ENCODE peak calls at places on chromosomes 13 and 19, in ten cellular contexts. One of them, this sample, is unnamed.

GRCh38 chr19:33290082-33290815 is 12.1 kb downstream of the CEBPA start:
- DNase-seq in CD8-positive, alpha-beta T cell: no peak
- DNase-seq in Caco-2: no peak
- DNase-seq in thyroid gland: no peak
- DNase-seq in heart right ventricle: no peak
- DNase-seq in left lung: peak
- DNase-seq in thoracic aorta: no peak
- DNase-seq in lower leg skin: no peak
- DNase-seq in epithelial cell of esophagus: peak
- DNase-seq in astrocyte: no peak
- DNase-seq in this sample: peak

GRCh38 chr19:8302357-8302691 is 5.8 kb downstream of the CD320 start:
- DNase-seq in epithelial cell of esophagus: no peak
- DNase-seq in astrocyte: no peak
- DNase-seq in lower leg skin: peak
- DNase-seq in Caco-2: no peak
- DNase-seq in thyroid gland: no peak
- DNase-seq in thoracic aorta: no peak
- DNase-seq in heart right ventricle: peak
- DNase-seq in CD8-positive, alpha-beta T cell: no peak
- DNase-seq in left lung: peak
- DNase-seq in this sample: no peak

GRCh38 chr19:29617336-29618266 is 11.5 kb downstream of the POP4 start:
- DNase-seq in Caco-2: no peak
- DNase-seq in heart right ventricle: no peak
- DNase-seq in epithelial cell of esophagus: no peak
- DNase-seq in left lung: no peak
- DNase-seq in astrocyte: no peak
- DNase-seq in thyroid gland: no peak
- DNase-seq in lower leg skin: no peak
- DNase-seq in thoracic aorta: no peak
- DNase-seq in CD8-positive, alpha-beta T cell: no peak
- DNase-seq in this sample: no peak

GRCh38 chr19:7482584-7483439 is 6.0 kb downstream of the PEX11G start:
- DNase-seq in left lung: peak
- DNase-seq in Caco-2: no peak
- DNase-seq in thoracic aorta: no peak
- DNase-seq in CD8-positive, alpha-beta T cell: no peak
- DNase-seq in astrocyte: no peak
- DNase-seq in heart right ventricle: no peak
- DNase-seq in lower leg skin: peak
- DNase-seq in epithelial cell of esophagus: peak
- DNase-seq in thyroid gland: no peak
- DNase-seq in this sample: peak

GRCh38 chr19:29527500-29528328 is 1.9 kb downstream of the VSTM2B start:
- DNase-seq in lower leg skin: no peak
- DNase-seq in CD8-positive, alpha-beta T cell: no peak
- DNase-seq in Caco-2: no peak
- DNase-seq in thoracic aorta: no peak
- DNase-seq in thyroid gland: no peak
- DNase-seq in heart right ventricle: no peak
- DNase-seq in astrocyte: no peak
- DNase-seq in left lung: no peak
- DNase-seq in epithelial cell of esophagus: no peak
- DNase-seq in this sample: no peak

GRCh38 chr13:51981355-51981754 is 29.9 kb downstream of the ATP7B start:
- DNase-seq in heart right ventricle: no peak
- DNase-seq in thoracic aorta: no peak
- DNase-seq in CD8-positive, alpha-beta T cell: no peak
- DNase-seq in thyroid gland: no peak
- DNase-seq in epithelial cell of esophagus: no peak
- DNase-seq in left lung: no peak
- DNase-seq in Caco-2: peak
- DNase-seq in lower leg skin: no peak
- DNase-seq in astrocyte: peak
- DNase-seq in this sample: no peak

GRCh38 chr19:48543121-48543710 is 8.8 kb upstream of the SULT2B1 start:
- DNase-seq in CD8-positive, alpha-beta T cell: no peak
- DNase-seq in left lung: peak
- DNase-seq in lower leg skin: no peak
- DNase-seq in thoracic aorta: no peak
- DNase-seq in epithelial cell of esophagus: peak
- DNase-seq in thyroid gland: peak
- DNase-seq in astrocyte: peak
- DNase-seq in heart right ventricle: no peak
- DNase-seq in Caco-2: peak
- DNase-seq in this sample: peak

GRCh38 chr13:45521292-45521691 is 56.6 kb downstream of the COG3 start:
- DNase-seq in thyroid gland: no peak
- DNase-seq in Caco-2: peak
- DNase-seq in astrocyte: peak
- DNase-seq in epithelial cell of esophagus: peak
- DNase-seq in CD8-positive, alpha-beta T cell: no peak
- DNase-seq in thoracic aorta: no peak
- DNase-seq in lower leg skin: no peak
- DNase-seq in heart right ventricle: peak
- DNase-seq in left lung: no peak
- DNase-seq in this sample: peak

GRCh38 chr19:13302521-13303270 is 152.5 kb downstream of the IER2 start:
- DNase-seq in Caco-2: no peak
- DNase-seq in epithelial cell of esophagus: no peak
- DNase-seq in CD8-positive, alpha-beta T cell: no peak
- DNase-seq in lower leg skin: no peak
- DNase-seq in heart right ventricle: no peak
- DNase-seq in thyroid gland: no peak
- DNase-seq in left lung: no peak
- DNase-seq in astrocyte: no peak
- DNase-seq in thoracic aorta: no peak
- DNase-seq in this sample: no peak

GRCh38 chr19:52231154-52231565 is 38.2 kb upstream of the ZNF766 start:
- DNase-seq in thoracic aorta: no peak
- DNase-seq in epithelial cell of esophagus: peak
- DNase-seq in Caco-2: no peak
- DNase-seq in lower leg skin: no peak
- DNase-seq in heart right ventricle: no peak
- DNase-seq in CD8-positive, alpha-beta T cell: no peak
- DNase-seq in thyroid gland: no peak
- DNase-seq in astrocyte: peak
- DNase-seq in left lung: no peak
- DNase-seq in this sample: peak

GRCh38 chr13:94431987-94432386 is 47.5 kb downstream of the DCT start:
- DNase-seq in Caco-2: no peak
- DNase-seq in epithelial cell of esophagus: no peak
- DNase-seq in heart right ventricle: no peak
- DNase-seq in thoracic aorta: no peak
- DNase-seq in thyroid gland: no peak
- DNase-seq in CD8-positive, alpha-beta T cell: no peak
- DNase-seq in astrocyte: no peak
- DNase-seq in lower leg skin: no peak
- DNase-seq in left lung: no peak
- DNase-seq in this sample: no peak

GRCh38 chr19:55927991-55928390 is 4.1 kb downstream of the NLRP13 start:
- DNase-seq in astrocyte: no peak
- DNase-seq in left lung: no peak
- DNase-seq in thoracic aorta: no peak
- DNase-seq in heart right ventricle: no peak
- DNase-seq in Caco-2: no peak
- DNase-seq in CD8-positive, alpha-beta T cell: no peak
- DNase-seq in lower leg skin: peak
- DNase-seq in epithelial cell of esophagus: no peak
- DNase-seq in thyroid gland: no peak
- DNase-seq in this sample: no peak

GRCh38 chr19:50666346-50667176 is 17.3 kb downstream of the C19orf81 start:
- DNase-seq in heart right ventricle: no peak
- DNase-seq in lower leg skin: no peak
- DNase-seq in left lung: no peak
- DNase-seq in Caco-2: no peak
- DNase-seq in epithelial cell of esophagus: no peak
- DNase-seq in CD8-positive, alpha-beta T cell: no peak
- DNase-seq in astrocyte: no peak
- DNase-seq in thyroid gland: no peak
- DNase-seq in thoracic aorta: no peak
- DNase-seq in this sample: no peak
- TF ChIP-seq CTCF in heart right ventricle: no peak
- TF ChIP-seq CTCF in lower leg skin: no peak
- TF ChIP-seq CTCF in left lung: no peak
- TF ChIP-seq CTCF in Caco-2: no peak
- TF ChIP-seq CTCF in epithelial cell of esophagus: no peak
- TF ChIP-seq CTCF in CD8-positive, alpha-beta T cell: no peak
- TF ChIP-seq CTCF in astrocyte: no peak
- TF ChIP-seq CTCF in thyroid gland: no peak
- TF ChIP-seq CTCF in thoracic aorta: no peak
- TF ChIP-seq CTCF in this sample: no peak

GRCh38 chr13:21691928-21692327 is 21.1 kb downstream of the FGF9 start:
- DNase-seq in heart right ventricle: no peak
- DNase-seq in epithelial cell of esophagus: no peak
- DNase-seq in thoracic aorta: no peak
- DNase-seq in astrocyte: no peak
- DNase-seq in left lung: no peak
- DNase-seq in CD8-positive, alpha-beta T cell: no peak
- DNase-seq in Caco-2: no peak
- DNase-seq in lower leg skin: no peak
- DNase-seq in thyroid gland: no peak
- DNase-seq in this sample: no peak

GRCh38 chr13:21694831-21695230 is 24.0 kb downstream of the FGF9 start:
- DNase-seq in heart right ventricle: peak
- DNase-seq in thyroid gland: no peak
- DNase-seq in lower leg skin: no peak
- DNase-seq in CD8-positive, alpha-beta T cell: no peak
- DNase-seq in epithelial cell of esophagus: no peak
- DNase-seq in astrocyte: no peak
- DNase-seq in thoracic aorta: no peak
- DNase-seq in left lung: no peak
- DNase-seq in Caco-2: no peak
- DNase-seq in this sample: no peak

GRCh38 chr13:21695536-21695935 is 24.7 kb downstream of the FGF9 start:
- DNase-seq in thyroid gland: no peak
- DNase-seq in epithelial cell of esophagus: no peak
- DNase-seq in lower leg skin: no peak
- DNase-seq in thoracic aorta: no peak
- DNase-seq in left lung: no peak
- DNase-seq in heart right ventricle: no peak
- DNase-seq in Caco-2: no peak
- DNase-seq in CD8-positive, alpha-beta T cell: no peak
- DNase-seq in astrocyte: no peak
- DNase-seq in this sample: no peak

GRCh38 chr13:21698975-21699679 is 28.3 kb downstream of the FGF9 start:
- DNase-seq in CD8-positive, alpha-beta T cell: no peak
- DNase-seq in left lung: peak
- DNase-seq in thoracic aorta: no peak
- DNase-seq in thyroid gland: no peak
- DNase-seq in heart right ventricle: no peak
- DNase-seq in lower leg skin: no peak
- DNase-seq in astrocyte: no peak
- DNase-seq in epithelial cell of esophagus: no peak
- DNase-seq in Caco-2: no peak
- DNase-seq in this sample: no peak

DNA sequence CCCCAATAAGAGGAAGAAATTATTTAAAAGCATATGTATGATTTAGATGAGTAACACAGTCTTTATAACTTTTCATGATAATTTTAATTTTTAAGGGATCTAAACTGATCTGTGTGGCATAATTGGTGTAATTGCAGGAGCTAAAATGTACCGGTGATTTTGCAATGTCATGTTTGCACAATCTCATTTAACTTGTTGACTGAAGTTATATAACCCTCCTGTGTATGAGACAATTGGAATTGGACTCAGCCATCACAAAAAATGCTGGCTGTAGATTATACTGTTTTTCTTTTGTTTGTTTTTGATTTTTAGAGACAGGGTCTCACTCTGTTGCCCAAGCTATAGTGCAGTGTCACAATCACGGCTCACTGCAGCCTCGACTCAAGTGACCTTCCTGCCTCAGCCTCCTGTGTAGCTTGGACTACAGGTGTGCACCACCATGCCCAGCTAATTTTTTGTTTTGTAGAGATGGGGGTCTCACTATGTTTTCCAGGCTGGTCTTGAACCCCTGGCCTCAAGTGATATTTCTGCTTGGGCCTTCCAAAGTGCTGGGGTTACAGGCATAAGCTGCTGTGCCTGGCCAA is 26.1 kb downstream of the FGF9 start:
- DNase-seq in thyroid gland: no peak
- DNase-seq in Caco-2: no peak
- DNase-seq in lower leg skin: no peak
- DNase-seq in CD8-positive, alpha-beta T cell: no peak
- DNase-seq in astrocyte: no peak
- DNase-seq in left lung: no peak
- DNase-seq in epithelial cell of esophagus: peak
- DNase-seq in heart right ventricle: no peak
- DNase-seq in thoracic aorta: no peak
- DNase-seq in this sample: peak
- H3K4me3 ChIP-seq in thyroid gland: no peak
- H3K4me3 ChIP-seq in Caco-2: no peak
- H3K4me3 ChIP-seq in lower leg skin: no peak
- H3K4me3 ChIP-seq in CD8-positive, alpha-beta T cell: no peak
- H3K4me3 ChIP-seq in astrocyte: no peak
- H3K4me3 ChIP-seq in left lung: no peak
- H3K4me3 ChIP-seq in epithelial cell of esophagus: no peak
- H3K4me3 ChIP-seq in heart right ventricle: no peak
- H3K4me3 ChIP-seq in thoracic aorta: no peak
- H3K4me3 ChIP-seq in this sample: no peak

GRCh38 chr19:18477042-18477760 is 39.3 kb upstream of the ISYNA1 start:
- DNase-seq in lower leg skin: no peak
- DNase-seq in Caco-2: no peak
- DNase-seq in astrocyte: no peak
- DNase-seq in thyroid gland: no peak
- DNase-seq in heart right ventricle: no peak
- DNase-seq in left lung: no peak
- DNase-seq in thoracic aorta: no peak
- DNase-seq in CD8-positive, alpha-beta T cell: no peak
- DNase-seq in epithelial cell of esophagus: no peak
- DNase-seq in this sample: no peak
- TF ChIP-seq CTCF in lower leg skin: no peak
- TF ChIP-seq CTCF in Caco-2: no peak
- TF ChIP-seq CTCF in astrocyte: no peak
- TF ChIP-seq CTCF in thyroid gland: no peak
- TF ChIP-seq CTCF in heart right ventricle: no peak
- TF ChIP-seq CTCF in left lung: no peak
- TF ChIP-seq CTCF in thoracic aorta: no peak
- TF ChIP-seq CTCF in CD8-positive, alpha-beta T cell: no peak
- TF ChIP-seq CTCF in epithelial cell of esophagus: no peak
- TF ChIP-seq CTCF in this sample: no peak

DNA sequence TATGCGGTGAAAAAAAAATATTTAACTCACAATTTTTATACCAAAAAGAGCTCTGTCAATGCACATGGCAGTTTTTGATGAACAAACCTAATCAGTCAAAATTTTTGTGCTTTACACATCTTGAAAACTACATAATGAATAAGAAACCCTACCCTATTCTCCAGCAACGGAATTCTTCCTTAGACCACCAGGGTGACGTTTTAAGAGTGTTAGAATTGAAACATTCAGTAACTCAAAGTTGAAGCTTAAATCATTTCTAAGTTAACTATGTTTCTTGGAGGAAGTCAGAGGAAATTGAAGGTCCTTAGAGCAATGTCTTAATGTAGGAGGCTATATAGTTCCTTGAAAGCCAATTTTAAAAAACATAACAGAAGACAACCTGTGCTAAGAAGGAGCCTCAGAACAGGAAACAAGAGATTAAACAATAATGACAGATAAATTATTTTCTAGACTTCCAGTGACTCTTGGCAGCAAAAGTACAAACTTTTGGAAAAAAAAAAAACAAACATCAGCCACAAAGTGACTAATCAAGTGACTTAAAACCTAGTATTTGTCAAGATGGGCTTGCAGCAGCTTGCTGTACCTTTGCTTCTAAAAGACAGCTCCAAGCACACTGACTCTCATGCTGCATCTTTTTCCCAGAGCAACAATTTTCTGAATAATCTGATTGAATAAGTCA is 6.2 kb downstream of the SPRY2 start:
- DNase-seq in CD8-positive, alpha-beta T cell: no peak
- DNase-seq in thyroid gland: no peak
- DNase-seq in left lung: no peak
- DNase-seq in epithelial cell of esophagus: peak
- DNase-seq in lower leg skin: no peak
- DNase-seq in Caco-2: no peak
- DNase-seq in astrocyte: peak
- DNase-seq in heart right ventricle: no peak
- DNase-seq in thoracic aorta: no peak
- DNase-seq in this sample: peak
- H3K4me3 ChIP-seq in CD8-positive, alpha-beta T cell: no peak
- H3K4me3 ChIP-seq in thyroid gland: no peak
- H3K4me3 ChIP-seq in left lung: no peak
- H3K4me3 ChIP-seq in epithelial cell of esophagus: no peak
- H3K4me3 ChIP-seq in lower leg skin: no peak
- H3K4me3 ChIP-seq in Caco-2: no peak
- H3K4me3 ChIP-seq in astrocyte: peak
- H3K4me3 ChIP-seq in heart right ventricle: no peak
- H3K4me3 ChIP-seq in thoracic aorta: no peak
- H3K4me3 ChIP-seq in this sample: no peak

This sample was measured in bronchial epithelial cell.